ENCODE peak calls at places on chromosomes 2 and 18, in five cellular contexts. X, A, Z, L and V are unnamed samples.

GRCh38 chr2:17543848-17544645 is 3.6 kb downstream of the VSNL1 start:
- DNase-seq in X (no peak), A (peak), Z (no peak), L (no peak), V (peak)

GRCh38 chr2:132731431-132731830 is 61.4 kb upstream of the LYPD1 start:
- DNase-seq in X (no peak), A (no peak), Z (no peak), L (no peak), V (peak)

GRCh38 chr18:47587587-47587986 is 336.1 kb upstream of the SKOR2 start:
- DNase-seq in X (no peak), A (no peak), Z (no peak), L (no peak), V (no peak)

GRCh38 chr18:41396861-41397260 is 558.2 kb upstream of the PIK3C3 start:
- DNase-seq in X (no peak), A (no peak), Z (no peak), L (no peak), V (peak)

GRCh38 chr2:120442923-120443571 is 97.1 kb downstream of the INHBB start:
- DNase-seq in X (peak), A (no peak), Z (no peak), L (no peak), V (peak)

GRCh38 chr18:55907352-55908045 is 319.5 kb upstream of the TCF4 start:
- DNase-seq in X (no peak), A (peak), Z (no peak), L (peak), V (peak)

GRCh38 chr2:30958571-30959220 is 151.4 kb upstream of the CAPN13 start:
- DNase-seq in X (no peak), A (no peak), Z (no peak), L (no peak), V (no peak)

GRCh38 chr2:109063326-109063670 is 65.7 kb upstream of the SH3RF3 start:
- DNase-seq in X (no peak), A (no peak), Z (no peak), L (no peak), V (peak)

GRCh38 chr2:69962986-69963730 is 1.7 kb upstream of the ASPRV1 start:
- DNase-seq in X (no peak), A (no peak), Z (no peak), L (no peak), V (no peak)

GRCh38 chr2:36469701-36470100 is 114.1 kb downstream of the CRIM1 start:
- DNase-seq in X (no peak), A (no peak), Z (no peak), L (no peak), V (no peak)
- H3K4me3 ChIP-seq in X (no peak), A (no peak), Z (no peak), L (no peak), V (no peak)

GRCh38 chr2:199979841-199980628 is 24.7 kb downstream of the MAIP1 start:
- DNase-seq in X (peak), A (peak), Z (peak), L (peak), V (peak)
- H3K4me3 ChIP-seq in X (peak), A (peak), Z (peak), L (no peak), V (no peak)

GRCh38 chr2:19348692-19349091 is 9.7 kb downstream of the OSR1 start:
- DNase-seq in X (no peak), A (no peak), Z (no peak), L (no peak), V (no peak)
- H3K4me3 ChIP-seq in X (peak), A (peak), Z (peak), L (no peak), V (no peak)

GRCh38 chr18:8800445-8800844 is 95.1 kb downstream of the MTCL1 start:
- DNase-seq in X (peak), A (peak), Z (no peak), L (no peak), V (peak)
- H3K4me3 ChIP-seq in X (no peak), A (no peak), Z (no peak), L (no peak), V (no peak)

GRCh38 chr2:96625571-96626552 is 12.2 kb downstream of the KANSL3 start:
- DNase-seq in X (no peak), A (no peak), Z (no peak), L (no peak), V (no peak)

GRCh38 chr2:96618599-96619283 is 19.4 kb downstream of the KANSL3 start:
- DNase-seq in X (no peak), A (no peak), Z (no peak), L (no peak), V (no peak)

GRCh38 chr2:96626553-96626942 is 11.6 kb downstream of the KANSL3 start:
- DNase-seq in X (no peak), A (no peak), Z (no peak), L (no peak), V (no peak)

GRCh38 chr2:96623116-96623515 is 15.0 kb downstream of the KANSL3 start:
- DNase-seq in X (no peak), A (no peak), Z (no peak), L (no peak), V (no peak)

DNA sequence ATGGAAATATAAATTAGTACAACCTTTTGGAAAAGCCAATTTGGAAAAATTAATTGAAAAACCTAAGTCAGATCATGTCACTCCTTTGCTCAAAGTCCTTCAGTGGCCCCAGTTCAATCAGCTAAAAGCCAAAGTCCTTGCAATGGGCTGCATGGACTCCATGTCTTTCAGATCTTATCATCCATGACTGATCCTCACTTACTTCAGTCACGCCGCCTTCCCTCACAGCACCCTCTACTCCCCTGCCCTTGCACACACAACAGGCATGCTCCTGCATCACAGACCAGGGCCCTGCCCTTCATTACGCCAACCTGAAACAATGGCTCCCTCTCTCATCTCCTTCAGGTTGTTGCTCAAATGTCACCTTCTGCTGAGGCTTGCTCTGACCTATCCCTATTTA is 15.6 kb downstream of the KANSL3 start:
- DNase-seq in X (no peak), A (no peak), Z (no peak), L (no peak), V (no peak)
- H3K4me3 ChIP-seq in X (no peak), A (no peak), Z (no peak), L (no peak), V (no peak)

DNA sequence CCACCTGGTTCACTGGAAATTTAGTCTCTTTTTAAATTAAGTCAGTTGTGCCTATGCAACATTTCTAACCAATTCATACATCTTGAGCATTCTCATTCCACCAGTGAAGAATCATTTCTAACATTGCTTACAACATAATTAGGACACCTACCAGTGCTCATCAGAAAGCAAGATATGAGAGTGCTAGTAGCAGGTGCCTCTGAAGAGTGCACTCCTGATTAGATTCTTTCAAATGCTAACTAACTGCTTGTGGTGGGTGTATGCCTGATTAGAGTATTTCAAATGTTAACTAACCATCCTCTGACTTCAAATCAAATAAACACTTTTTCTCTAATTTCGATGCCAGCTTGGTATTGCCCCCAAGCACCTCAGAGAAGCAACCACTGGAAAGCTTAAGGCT is 124.3 kb upstream of the DNAJC10 start:
- DNase-seq in X (no peak), A (no peak), Z (no peak), L (no peak), V (no peak)
- H3K4me3 ChIP-seq in X (no peak), A (no peak), Z (no peak), L (no peak), V (no peak)

GRCh38 chr2:180145163-180145562 is 138.1 kb upstream of the CWC22 start:
- DNase-seq in X (no peak), A (no peak), Z (no peak), L (no peak), V (no peak)
- H3K4me3 ChIP-seq in X (no peak), A (no peak), Z (no peak), L (no peak), V (no peak)

GRCh38 chr2:171531836-171532450 is 9.7 kb downstream of the CYBRD1 start:
- DNase-seq in X (no peak), A (peak), Z (no peak), L (no peak), V (no peak)

GRCh38 chr2:171529914-171530313 is 7.6 kb downstream of the CYBRD1 start:
- DNase-seq in X (no peak), A (no peak), Z (no peak), L (no peak), V (no peak)

GRCh38 chr2:171530378-171530777 is 8.1 kb downstream of the CYBRD1 start:
- DNase-seq in X (no peak), A (no peak), Z (no peak), L (no peak), V (no peak)

GRCh38 chr2:171531291-171531690 is 9.0 kb downstream of the CYBRD1 start:
- DNase-seq in X (no peak), A (peak), Z (no peak), L (peak), V (peak)
- H3K4me3 ChIP-seq in X (no peak), A (no peak), Z (peak), L (no peak), V (no peak)

DNA sequence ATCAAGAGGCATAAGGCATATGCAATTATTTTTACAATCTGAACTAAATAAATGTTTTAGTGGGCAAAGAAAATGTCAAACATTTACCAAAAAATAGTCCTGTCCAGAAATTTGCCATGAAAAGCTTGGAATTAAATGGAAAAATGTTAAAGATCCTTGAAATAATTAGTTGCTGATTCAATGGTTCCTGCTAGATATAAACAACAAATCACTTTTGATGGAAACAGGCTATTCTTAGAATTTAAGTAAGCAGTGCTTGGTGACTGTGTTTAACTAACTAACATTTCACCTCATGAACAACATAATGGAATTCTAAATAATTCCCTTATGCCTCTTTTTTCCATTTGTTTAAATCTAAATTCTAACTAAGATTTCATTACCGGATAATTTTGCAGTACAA is 3.9 kb downstream of the RND3 start:
- DNase-seq in X (no peak), A (no peak), Z (no peak), L (no peak), V (peak)
- H3K4me3 ChIP-seq in X (peak), A (no peak), Z (peak), L (no peak), V (peak)